ENCODE peak calls at places on chromosomes 7 and 10, in four cellular contexts. K is dorsolateral prefrontal cortex, J is OCI-LY7, W is AG04450. M is an unnamed sample.

GRCh38 chr10:104333037-104333727 is 5.1 kb downstream of the ITPRIP start:
- DNase-seq in K (no peak), W (no peak), J (peak), M (peak)

GRCh38 chr7:86733783-86734182 is 90.1 kb downstream of the GRM3 start:
- DNase-seq in K (no peak), W (no peak), J (peak), M (no peak)

GRCh38 chr10:21953585-21954057 is 49.9 kb downstream of the DNAJC1 start:
- DNase-seq in K (no peak), W (no peak), J (peak), M (no peak)

GRCh38 chr7:128373588-128373987 is 12.1 kb upstream of the PRRT4 start:
- DNase-seq in J (no peak), K (no peak), W (no peak), M (no peak)

GRCh38 chr7:132782777-132783633 is 206.7 kb upstream of the PLXNA4 start:
- DNase-seq in J (no peak), W (peak), K (no peak), M (no peak)

GRCh38 chr10:45181483-45181882 is 133.9 kb downstream of the OR13A1 start:
- DNase-seq in W (no peak), J (no peak), K (no peak), M (peak)

GRCh38 chr7:90772410-90772809 is 176.3 kb downstream of the CDK14 start:
- DNase-seq in K (no peak), J (peak), W (no peak), M (peak)

GRCh38 chr7:21146642-21147423 is 281.1 kb upstream of the SP4 start:
- DNase-seq in W (no peak), J (no peak), K (no peak), M (peak)

GRCh38 chr10:49526624-49527023 is 12.3 kb downstream of the ERCC6 start:
- DNase-seq in J (no peak), K (no peak), W (no peak), M (no peak)

GRCh38 chr7:156473476-156474240 is 166.9 kb upstream of the RNF32 start:
- DNase-seq in J (peak), K (no peak), W (no peak), M (no peak)

GRCh38 chr7:151809156-151809863 is 67.6 kb downstream of the PRKAG2 start:
- DNase-seq in W (no peak), K (peak), J (no peak), M (peak)

GRCh38 chr7:38796636-38797501 is 112.1 kb downstream of the VPS41 start:
- DNase-seq in W (peak), J (peak), K (no peak), M (no peak)

GRCh38 chr10:86538547-86538946 is 17.0 kb upstream of the WAPL start:
- DNase-seq in J (no peak), W (no peak), K (no peak), M (no peak)

GRCh38 chr7:140027866-140028265 is 34.9 kb downstream of the PARP12 start:
- DNase-seq in W (no peak), J (no peak), K (no peak), M (no peak)

GRCh38 chr7:6273380-6273837 is 985 bp upstream of the CYTH3 start:
- DNase-seq in K (peak), J (no peak), W (no peak), M (no peak)

GRCh38 chr7:91263359-91264082 is 712 bp upstream of the FZD1 start:
- DNase-seq in W (no peak), J (no peak), K (peak), M (peak)

GRCh38 chr10:90321132-90321816 is 536.6 kb downstream of the HTR7 start:
- DNase-seq in J (no peak), K (no peak), W (no peak), M (no peak)

GRCh38 chr7:33418251-33418701 is 288.9 kb downstream of the BBS9 start:
- DNase-seq in K (no peak), J (no peak), W (no peak), M (no peak)

GRCh38 chr7:157404002-157404401 is 67.2 kb downstream of the DNAJB6 start:
- DNase-seq in W (no peak), K (no peak), J (no peak), M (peak)

GRCh38 chr7:50349963-50350944 is 45.7 kb downstream of the IKZF1 start:
- DNase-seq in J (no peak), W (no peak), K (no peak), M (no peak)

GRCh38 chr7:66050990-66051424 is 24.6 kb upstream of the ASL start:
- DNase-seq in W (peak), K (no peak), J (no peak), M (peak)

GRCh38 chr7:155289107-155289506 is 8.6 kb upstream of the INSIG1 start:
- DNase-seq in W (no peak), K (no peak), J (no peak), M (no peak)

GRCh38 chr10:48444266-48444665 is 137.8 kb downstream of the MAPK8 start:
- DNase-seq in J (peak), W (no peak), K (peak), M (no peak)

GRCh38 chr10:95618101-95618500 is 38.4 kb downstream of the ALDH18A1 start:
- DNase-seq in W (no peak), K (no peak), J (no peak), M (no peak)

GRCh38 chr10:106997721-106998120 is 166.8 kb downstream of the SORCS1 start:
- DNase-seq in J (no peak), K (no peak), W (no peak), M (no peak)

GRCh38 chr10:7082967-7083366 is 327.9 kb downstream of the SFMBT2 start:
- DNase-seq in J (no peak), K (no peak), W (no peak), M (no peak)

GRCh38 chr10:12042409-12042796 is 206 bp downstream of the UPF2 start:
- DNase-seq in K (peak), J (peak), W (no peak), M (no peak)

GRCh38 chr10:7818295-7819125 is at the start of gene TAF3:
- DNase-seq in K (peak), W (peak), J (peak), M (peak)

GRCh38 chr7:40641717-40642116 is 506.9 kb downstream of the SUGCT start:
- DNase-seq in K (no peak), W (no peak), J (no peak), M (no peak)

GRCh38 chr10:89502556-89502955 is 32.8 kb downstream of the SLC16A12 start:
- DNase-seq in K (no peak), W (no peak), J (no peak), M (no peak)

DNA sequence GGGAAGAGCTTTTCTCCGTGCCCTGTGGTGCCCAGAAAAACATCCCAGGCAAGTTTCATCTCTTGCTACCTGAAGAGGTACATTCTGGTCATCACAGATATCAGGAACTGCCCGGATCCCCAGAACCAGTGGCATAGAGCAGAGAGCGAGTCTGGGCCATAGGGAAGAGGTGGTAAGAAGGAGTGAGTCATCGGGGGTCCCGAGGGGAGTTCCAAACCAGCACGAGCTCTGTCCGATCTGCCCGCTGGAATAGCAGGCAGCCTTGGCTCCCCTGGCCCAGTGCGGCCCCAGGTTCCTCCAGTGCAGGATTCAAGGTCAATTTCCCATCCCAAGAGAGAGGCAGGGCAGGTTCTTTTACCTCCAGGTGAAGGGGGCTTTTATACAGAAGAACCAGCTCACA is 124.7 kb downstream of the RGS10 start:
- DNase-seq in J (no peak), K (no peak), W (no peak), M (peak)
- H3K4me3 ChIP-seq in J (no peak), K (no peak), W (no peak), M (no peak)

GRCh38 chr10:99920901-99921300 is 88.8 kb downstream of the DNMBP start:
- DNase-seq in W (no peak), J (no peak), K (no peak), M (no peak)
- H3K27ac ChIP-seq in W (no peak), J (no peak), K (no peak), M (no peak)

DNA sequence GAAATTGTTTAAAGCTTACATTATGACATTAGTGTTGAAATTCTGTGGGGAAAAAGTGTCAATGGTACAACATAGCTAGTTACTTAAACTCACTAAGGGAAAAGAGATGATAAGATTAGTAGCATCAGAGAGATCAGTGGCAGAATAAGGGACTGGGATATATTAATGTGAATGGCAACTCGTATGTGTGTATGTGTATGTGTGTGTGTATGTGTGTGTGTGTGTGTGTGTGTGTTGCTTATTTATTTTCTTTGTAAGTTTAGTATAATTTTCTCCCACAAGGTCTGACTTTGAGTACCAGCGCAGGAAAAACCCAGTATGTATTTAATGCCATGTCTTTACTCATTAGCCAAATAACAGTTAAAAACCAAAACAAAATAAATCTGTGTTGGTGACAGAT is 256.1 kb downstream of the ARHGAP21 start:
- DNase-seq in W (no peak), K (no peak), J (no peak), M (no peak)
- H3K4me3 ChIP-seq in W (peak), K (no peak), J (no peak), M (peak)

DNA sequence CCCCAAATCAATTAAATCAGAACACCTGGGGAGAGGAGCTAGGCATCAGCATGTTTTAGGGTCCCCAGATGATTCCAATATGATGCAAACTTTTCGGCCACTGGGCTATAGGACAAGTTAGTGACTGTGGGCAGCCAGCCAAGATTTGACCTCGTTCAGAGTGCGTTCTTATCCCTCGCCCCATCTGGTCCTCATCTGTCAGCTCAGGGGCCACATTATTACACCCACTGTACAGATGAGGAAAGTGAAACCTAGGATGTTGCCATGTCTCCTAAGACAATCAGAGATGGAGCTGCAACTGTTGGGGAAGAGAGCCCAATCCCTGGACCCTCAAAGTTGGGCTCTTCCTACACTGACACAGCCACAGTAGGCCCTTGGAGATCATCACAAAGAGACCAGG is 109.5 kb upstream of the ZMIZ1 start:
- DNase-seq in W (no peak), K (no peak), J (no peak), M (no peak)
- H3K27ac ChIP-seq in W (no peak), K (no peak), J (no peak), M (no peak)

GRCh38 chr10:113175756-113176651 is 226.0 kb downstream of the TCF7L2 start:
- DNase-seq in W (no peak), K (peak), J (no peak), M (no peak)

GRCh38 chr10:113175176-113175575 is 225.1 kb downstream of the TCF7L2 start:
- DNase-seq in W (no peak), J (no peak), K (no peak), M (no peak)

GRCh38 chr10:113177936-113178335 is 227.9 kb downstream of the TCF7L2 start:
- DNase-seq in K (no peak), W (no peak), J (no peak), M (no peak)

GRCh38 chr10:113177163-113177935 is 227.3 kb downstream of the TCF7L2 start:
- DNase-seq in J (no peak), W (no peak), K (peak), M (no peak)

GRCh38 chr10:113176652-113177155 is 226.7 kb downstream of the TCF7L2 start:
- DNase-seq in J (no peak), W (no peak), K (no peak), M (no peak)
- H3K4me3 ChIP-seq in J (no peak), W (no peak), K (no peak), M (no peak)

GRCh38 chr7:150336746-150337145 is 4.7 kb downstream of the RARRES2 start:
- DNase-seq in K (no peak), W (no peak), J (no peak), M (no peak)

GRCh38 chr7:150337179-150337578 is 4.2 kb downstream of the RARRES2 start:
- DNase-seq in K (no peak), J (no peak), W (no peak), M (no peak)

GRCh38 chr7:150339369-150339768 is 2.1 kb downstream of the RARRES2 start:
- DNase-seq in J (no peak), W (no peak), K (no peak), M (no peak)

GRCh38 chr7:150338166-150338829 is 3.1 kb downstream of the RARRES2 start:
- DNase-seq in W (no peak), K (no peak), J (no peak), M (no peak)

DNA sequence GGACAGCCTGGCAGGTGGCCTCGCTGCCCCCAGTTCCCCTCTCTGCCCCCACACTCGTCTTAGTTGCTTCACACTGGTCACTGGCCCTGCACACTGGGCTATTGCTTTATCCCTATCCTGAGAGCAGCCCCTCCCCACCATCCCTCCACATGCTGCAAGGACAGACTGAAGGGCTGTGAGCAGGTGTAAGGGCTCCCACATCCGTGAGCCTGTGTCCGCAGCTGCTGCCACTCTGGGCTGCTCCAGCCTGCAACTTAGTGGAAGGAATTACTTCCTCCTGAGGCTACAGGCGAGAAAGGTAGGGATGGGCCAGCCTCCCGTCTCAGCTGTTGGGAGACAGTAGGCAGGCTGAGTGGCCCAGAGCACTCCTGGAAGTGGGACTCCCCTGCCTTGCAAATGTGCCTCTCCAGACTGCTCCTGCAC is 3.8 kb downstream of the RARRES2 start:
- DNase-seq in J (no peak), K (no peak), W (no peak), M (no peak)
- H3K27ac ChIP-seq in J (no peak), K (no peak), W (no peak), M (no peak)

GRCh38 chr10:3482200-3482993 is 302.6 kb downstream of the KLF6 start:
- DNase-seq in W (peak), J (peak), K (no peak), M (no peak)

GRCh38 chr10:3486346-3487065 is 298.5 kb downstream of the KLF6 start:
- DNase-seq in W (no peak), J (no peak), K (no peak), M (peak)

GRCh38 chr10:3487228-3487627 is 297.8 kb downstream of the KLF6 start:
- DNase-seq in K (no peak), W (no peak), J (no peak), M (no peak)

GRCh38 chr10:3485287-3485686 is 299.7 kb downstream of the KLF6 start:
- DNase-seq in W (no peak), J (peak), K (no peak), M (no peak)

GRCh38 chr10:3484306-3485187 is 300.5 kb downstream of the KLF6 start:
- DNase-seq in W (no peak), K (no peak), J (peak), M (no peak)
- H3K4me3 ChIP-seq in W (no peak), K (no peak), J (peak), M (no peak)

GRCh38 chr7:8152489-8153192 is 109.3 kb downstream of the ICA1 start:
- DNase-seq in W (no peak), K (no peak), J (no peak), M (no peak)
- H3K27ac ChIP-seq in W (no peak), K (no peak), J (no peak), M (no peak)

DNA sequence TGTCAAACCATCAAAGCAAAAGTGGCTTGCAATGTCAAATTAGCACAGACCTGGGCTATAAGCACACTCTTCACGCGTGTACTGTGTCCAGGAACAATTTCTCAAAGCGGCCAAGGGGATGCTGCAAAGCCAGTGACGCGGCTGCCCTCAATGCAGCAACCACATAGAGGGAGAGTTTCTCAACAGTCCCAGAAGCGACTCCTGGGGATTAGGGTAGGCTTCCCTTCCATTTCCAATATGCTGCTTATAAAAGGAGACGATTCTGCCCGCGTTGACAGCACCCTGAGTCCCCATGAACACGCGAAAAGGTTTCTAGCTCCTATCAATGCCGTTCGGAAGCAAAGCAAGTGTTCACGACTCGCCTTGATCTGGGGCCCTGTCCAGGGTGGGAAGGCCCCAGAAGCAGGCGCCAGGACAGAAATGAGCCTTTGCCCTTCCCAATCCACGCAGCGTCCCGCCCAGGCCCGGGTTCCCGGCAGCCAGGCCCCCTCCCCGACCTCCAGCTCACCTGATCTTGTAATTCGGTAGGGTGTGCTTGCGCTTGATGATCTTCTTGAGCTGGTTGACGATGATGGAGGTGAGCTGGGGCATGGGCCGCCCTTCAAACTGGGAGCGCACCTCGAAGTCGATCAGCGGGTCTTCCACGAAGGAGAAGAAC is 1.3 kb downstream of the PDZD8 start:
- DNase-seq in W (no peak), K (no peak), J (peak), M (peak)
- H3K4me3 ChIP-seq in W (peak), K (peak), J (peak), M (peak)

GRCh38 chr10:474946-475345 is 214.5 kb downstream of the DIP2C start:
- DNase-seq in J (no peak), K (no peak), W (no peak), M (no peak)

GRCh38 chr10:474406-474805 is 215.1 kb downstream of the DIP2C start:
- DNase-seq in J (no peak), K (no peak), W (no peak), M (no peak)

GRCh38 chr10:470339-471003 is 219.0 kb downstream of the DIP2C start:
- DNase-seq in K (no peak), W (no peak), J (no peak), M (no peak)

GRCh38 chr10:469947-470338 is 219.5 kb downstream of the DIP2C start:
- DNase-seq in K (no peak), J (no peak), W (no peak), M (no peak)

GRCh38 chr10:472241-472910 is 217.1 kb downstream of the DIP2C start:
- DNase-seq in W (no peak), J (no peak), K (no peak), M (no peak)
- H3K27ac ChIP-seq in W (no peak), J (no peak), K (no peak), M (no peak)